ENCODE peak calls at places on chromosome 15, in nine cellular contexts. One of them, this sample, is unnamed.
A peak's percentile ranks its signal among the peaks of the same experiment; 100 is the strongest.

GRCh38 chr15:99343836-99344551 is 92.7 kb downstream of the LRRC28 start:
- DNase-seq in uterus: peak; percentile 28
- DNase-seq in fibroblast of villous mesenchyme: no peak
- DNase-seq in A549: peak; percentile 35
- DNase-seq in Calu3: peak; percentile 18
- DNase-seq in dorsolateral prefrontal cortex: no peak
- DNase-seq in foreskin fibroblast: no peak
- DNase-seq in left ventricle myocardium inferior: peak; percentile 34
- DNase-seq in endodermal cell: peak; percentile 84
- DNase-seq in this sample: no peak

GRCh38 chr15:99614749-99615288 is 49.0 kb downstream of the MEF2A start:
- DNase-seq in Calu3: no peak
- DNase-seq in A549: no peak
- DNase-seq in fibroblast of villous mesenchyme: peak; percentile 31
- DNase-seq in left ventricle myocardium inferior: no peak
- DNase-seq in endodermal cell: no peak
- DNase-seq in uterus: no peak
- DNase-seq in dorsolateral prefrontal cortex: no peak
- DNase-seq in foreskin fibroblast: no peak
- DNase-seq in this sample: no peak

GRCh38 chr15:39539466-39539865 is 41.4 kb upstream of the THBS1 start:
- DNase-seq in Calu3: no peak
- DNase-seq in foreskin fibroblast: no peak
- DNase-seq in endodermal cell: no peak
- DNase-seq in dorsolateral prefrontal cortex: no peak
- DNase-seq in left ventricle myocardium inferior: no peak
- DNase-seq in fibroblast of villous mesenchyme: no peak
- DNase-seq in A549: no peak
- DNase-seq in uterus: no peak
- DNase-seq in this sample: no peak

GRCh38 chr15:70853270-70853854 is 595 bp downstream of the LARP6 start:
- DNase-seq in uterus: peak; percentile 49
- DNase-seq in left ventricle myocardium inferior: no peak
- DNase-seq in endodermal cell: peak; percentile 90
- DNase-seq in dorsolateral prefrontal cortex: no peak
- DNase-seq in Calu3: no peak
- DNase-seq in foreskin fibroblast: peak; percentile 60
- DNase-seq in A549: no peak
- DNase-seq in fibroblast of villous mesenchyme: peak; percentile 71
- DNase-seq in this sample: peak; percentile 39

GRCh38 chr15:66698318-66698961 is 3.6 kb upstream of the SMAD6 start:
- DNase-seq in foreskin fibroblast: peak; percentile 66
- DNase-seq in Calu3: peak; percentile 80
- DNase-seq in A549: peak; percentile 88
- DNase-seq in uterus: peak; percentile 53
- DNase-seq in left ventricle myocardium inferior: peak; percentile 66
- DNase-seq in endodermal cell: peak; percentile 94
- DNase-seq in fibroblast of villous mesenchyme: peak; percentile 72
- DNase-seq in dorsolateral prefrontal cortex: no peak
- DNase-seq in this sample: peak; percentile 50

GRCh38 chr15:88863412-88863811 is 31.9 kb downstream of the HAPLN3 start:
- DNase-seq in left ventricle myocardium inferior: no peak
- DNase-seq in A549: no peak
- DNase-seq in endodermal cell: no peak
- DNase-seq in uterus: no peak
- DNase-seq in foreskin fibroblast: no peak
- DNase-seq in dorsolateral prefrontal cortex: no peak
- DNase-seq in Calu3: no peak
- DNase-seq in fibroblast of villous mesenchyme: no peak
- DNase-seq in this sample: no peak

GRCh38 chr15:42072141-42072685 is 22.1 kb downstream of the PLA2G4D start:
- DNase-seq in dorsolateral prefrontal cortex: no peak
- DNase-seq in Calu3: no peak
- DNase-seq in fibroblast of villous mesenchyme: no peak
- DNase-seq in left ventricle myocardium inferior: no peak
- DNase-seq in endodermal cell: no peak
- DNase-seq in A549: no peak
- DNase-seq in uterus: no peak
- DNase-seq in foreskin fibroblast: no peak
- DNase-seq in this sample: no peak

GRCh38 chr15:66849393-66849745 is 147.3 kb downstream of the SMAD6 start:
- DNase-seq in endodermal cell: peak; percentile 39
- DNase-seq in fibroblast of villous mesenchyme: no peak
- DNase-seq in Calu3: no peak
- DNase-seq in dorsolateral prefrontal cortex: no peak
- DNase-seq in uterus: no peak
- DNase-seq in foreskin fibroblast: no peak
- DNase-seq in A549: no peak
- DNase-seq in left ventricle myocardium inferior: no peak
- DNase-seq in this sample: peak; percentile 8

GRCh38 chr15:66829551-66830131 is 127.6 kb downstream of the SMAD6 start:
- DNase-seq in uterus: no peak
- DNase-seq in endodermal cell: no peak
- DNase-seq in foreskin fibroblast: no peak
- DNase-seq in dorsolateral prefrontal cortex: no peak
- DNase-seq in Calu3: no peak
- DNase-seq in left ventricle myocardium inferior: no peak
- DNase-seq in fibroblast of villous mesenchyme: peak; percentile 53
- DNase-seq in A549: no peak
- DNase-seq in this sample: no peak

GRCh38 chr15:90659481-90659880 is 57.7 kb upstream of the BLM start:
- DNase-seq in uterus: no peak
- DNase-seq in left ventricle myocardium inferior: no peak
- DNase-seq in foreskin fibroblast: no peak
- DNase-seq in dorsolateral prefrontal cortex: no peak
- DNase-seq in endodermal cell: no peak
- DNase-seq in A549: no peak
- DNase-seq in fibroblast of villous mesenchyme: no peak
- DNase-seq in Calu3: no peak
- DNase-seq in this sample: no peak

GRCh38 chr15:25903024-25903581 is 40.0 kb upstream of the ATP10A start:
- DNase-seq in left ventricle myocardium inferior: no peak
- DNase-seq in Calu3: no peak
- DNase-seq in dorsolateral prefrontal cortex: no peak
- DNase-seq in fibroblast of villous mesenchyme: no peak
- DNase-seq in A549: no peak
- DNase-seq in foreskin fibroblast: no peak
- DNase-seq in endodermal cell: peak; percentile 59
- DNase-seq in uterus: no peak
- DNase-seq in this sample: no peak

GRCh38 chr15:68213991-68214837 is 9.1 kb upstream of the CALML4 start:
- DNase-seq in uterus: no peak
- DNase-seq in A549: no peak
- DNase-seq in Calu3: no peak
- DNase-seq in foreskin fibroblast: no peak
- DNase-seq in left ventricle myocardium inferior: peak; percentile 1
- DNase-seq in endodermal cell: peak; percentile 37
- DNase-seq in fibroblast of villous mesenchyme: no peak
- DNase-seq in dorsolateral prefrontal cortex: peak; percentile 11
- DNase-seq in this sample: no peak

GRCh38 chr15:56817266-56817665 is 84.0 kb upstream of the ZNF280D start:
- DNase-seq in A549: peak; percentile 23
- DNase-seq in dorsolateral prefrontal cortex: no peak
- DNase-seq in left ventricle myocardium inferior: no peak
- DNase-seq in fibroblast of villous mesenchyme: no peak
- DNase-seq in uterus: no peak
- DNase-seq in Calu3: no peak
- DNase-seq in foreskin fibroblast: peak; percentile 46
- DNase-seq in endodermal cell: no peak
- DNase-seq in this sample: no peak

GRCh38 chr15:57769266-57769665 is 62.8 kb downstream of the POLR2M start:
- DNase-seq in endodermal cell: no peak
- DNase-seq in uterus: peak; percentile 70
- DNase-seq in Calu3: no peak
- DNase-seq in fibroblast of villous mesenchyme: peak; percentile 36
- DNase-seq in left ventricle myocardium inferior: peak; percentile 81
- DNase-seq in foreskin fibroblast: peak; percentile 86
- DNase-seq in dorsolateral prefrontal cortex: no peak
- DNase-seq in A549: no peak
- DNase-seq in this sample: no peak

GRCh38 chr15:71182522-71182921 is 67.3 kb downstream of the THSD4 start:
- DNase-seq in endodermal cell: no peak
- DNase-seq in A549: no peak
- DNase-seq in uterus: no peak
- DNase-seq in Calu3: no peak
- DNase-seq in left ventricle myocardium inferior: no peak
- DNase-seq in fibroblast of villous mesenchyme: no peak
- DNase-seq in foreskin fibroblast: no peak
- DNase-seq in dorsolateral prefrontal cortex: no peak
- DNase-seq in this sample: no peak

GRCh38 chr15:66097151-66098018 is 156.2 kb downstream of the MEGF11 start:
- DNase-seq in fibroblast of villous mesenchyme: no peak
- DNase-seq in uterus: no peak
- DNase-seq in Calu3: no peak
- DNase-seq in endodermal cell: no peak
- DNase-seq in A549: no peak
- DNase-seq in dorsolateral prefrontal cortex: peak; percentile 84
- DNase-seq in foreskin fibroblast: no peak
- DNase-seq in left ventricle myocardium inferior: no peak
- DNase-seq in this sample: no peak

GRCh38 chr15:31280037-31280830 is 46.4 kb upstream of the KLF13 start:
- DNase-seq in Calu3: no peak
- DNase-seq in A549: no peak
- DNase-seq in endodermal cell: peak; percentile 35
- DNase-seq in foreskin fibroblast: no peak
- DNase-seq in left ventricle myocardium inferior: no peak
- DNase-seq in fibroblast of villous mesenchyme: no peak
- DNase-seq in uterus: no peak
- DNase-seq in dorsolateral prefrontal cortex: peak; percentile 92
- DNase-seq in this sample: peak; percentile 6

GRCh38 chr15:59892995-59893394 is 111.1 kb upstream of the FOXB1 start:
- DNase-seq in uterus: no peak
- DNase-seq in Calu3: peak; percentile 32
- DNase-seq in left ventricle myocardium inferior: no peak
- DNase-seq in dorsolateral prefrontal cortex: no peak
- DNase-seq in foreskin fibroblast: no peak
- DNase-seq in fibroblast of villous mesenchyme: peak; percentile 4
- DNase-seq in endodermal cell: peak; percentile 73
- DNase-seq in A549: no peak
- DNase-seq in this sample: peak; percentile 37

GRCh38 chr15:99006904-99007495 is 592 bp downstream of the PGPEP1L start:
- DNase-seq in dorsolateral prefrontal cortex: no peak
- DNase-seq in left ventricle myocardium inferior: no peak
- DNase-seq in uterus: no peak
- DNase-seq in A549: no peak
- DNase-seq in foreskin fibroblast: no peak
- DNase-seq in fibroblast of villous mesenchyme: no peak
- DNase-seq in endodermal cell: no peak
- DNase-seq in Calu3: no peak
- DNase-seq in this sample: no peak

GRCh38 chr15:29778382-29778781 is 43.9 kb downstream of the TJP1 start:
- DNase-seq in left ventricle myocardium inferior: no peak
- DNase-seq in uterus: no peak
- DNase-seq in fibroblast of villous mesenchyme: no peak
- DNase-seq in dorsolateral prefrontal cortex: no peak
- DNase-seq in A549: no peak
- DNase-seq in foreskin fibroblast: no peak
- DNase-seq in Calu3: no peak
- DNase-seq in endodermal cell: no peak
- DNase-seq in this sample: no peak
- TF ChIP-seq CTCF in left ventricle myocardium inferior: no peak
- TF ChIP-seq CTCF in uterus: no peak
- TF ChIP-seq CTCF in fibroblast of villous mesenchyme: no peak
- TF ChIP-seq CTCF in dorsolateral prefrontal cortex: no peak
- TF ChIP-seq CTCF in A549: no peak
- TF ChIP-seq CTCF in foreskin fibroblast: no peak
- TF ChIP-seq CTCF in Calu3: no peak
- TF ChIP-seq CTCF in endodermal cell: no peak
- TF ChIP-seq CTCF in this sample: no peak

GRCh38 chr15:63121382-63122001 is at the start of gene LACTB:
- DNase-seq in dorsolateral prefrontal cortex: peak; percentile 87
- DNase-seq in A549: peak; percentile 94
- DNase-seq in left ventricle myocardium inferior: peak; percentile 89
- DNase-seq in Calu3: peak; percentile 88
- DNase-seq in fibroblast of villous mesenchyme: peak; percentile 92
- DNase-seq in foreskin fibroblast: peak; percentile 89
- DNase-seq in uterus: peak; percentile 86
- DNase-seq in endodermal cell: peak; percentile 96
- DNase-seq in this sample: peak; percentile 71

GRCh38 chr15:63118854-63119253 is 2.8 kb upstream of the LACTB start:
- DNase-seq in Calu3: no peak
- DNase-seq in dorsolateral prefrontal cortex: no peak
- DNase-seq in fibroblast of villous mesenchyme: no peak
- DNase-seq in A549: no peak
- DNase-seq in foreskin fibroblast: no peak
- DNase-seq in endodermal cell: no peak
- DNase-seq in left ventricle myocardium inferior: no peak
- DNase-seq in uterus: no peak
- DNase-seq in this sample: no peak

GRCh38 chr15:63124506-63124905 is 2.8 kb downstream of the LACTB start:
- DNase-seq in left ventricle myocardium inferior: no peak
- DNase-seq in uterus: no peak
- DNase-seq in foreskin fibroblast: no peak
- DNase-seq in fibroblast of villous mesenchyme: no peak
- DNase-seq in A549: no peak
- DNase-seq in Calu3: no peak
- DNase-seq in dorsolateral prefrontal cortex: no peak
- DNase-seq in endodermal cell: no peak
- DNase-seq in this sample: no peak

GRCh38 chr15:63126726-63127125 is 5.1 kb downstream of the LACTB start:
- DNase-seq in foreskin fibroblast: no peak
- DNase-seq in fibroblast of villous mesenchyme: no peak
- DNase-seq in uterus: no peak
- DNase-seq in endodermal cell: no peak
- DNase-seq in dorsolateral prefrontal cortex: no peak
- DNase-seq in Calu3: no peak
- DNase-seq in left ventricle myocardium inferior: no peak
- DNase-seq in A549: no peak
- DNase-seq in this sample: no peak

GRCh38 chr15:63122002-63122893 is 587 bp downstream of the LACTB start:
- DNase-seq in Calu3: peak; percentile 78
- DNase-seq in endodermal cell: peak; percentile 99
- DNase-seq in dorsolateral prefrontal cortex: peak; percentile 63
- DNase-seq in A549: peak; percentile 90
- DNase-seq in fibroblast of villous mesenchyme: peak; percentile 87
- DNase-seq in uterus: peak; percentile 85
- DNase-seq in foreskin fibroblast: peak; percentile 58
- DNase-seq in left ventricle myocardium inferior: peak; percentile 80
- DNase-seq in this sample: peak; percentile 82
- TF ChIP-seq CTCF in Calu3: no peak
- TF ChIP-seq CTCF in endodermal cell: peak; percentile 67
- TF ChIP-seq CTCF in dorsolateral prefrontal cortex: no peak
- TF ChIP-seq CTCF in A549: no peak
- TF ChIP-seq CTCF in fibroblast of villous mesenchyme: peak; percentile 22
- TF ChIP-seq CTCF in uterus: no peak
- TF ChIP-seq CTCF in foreskin fibroblast: no peak
- TF ChIP-seq CTCF in left ventricle myocardium inferior: peak; percentile 45
- TF ChIP-seq CTCF in this sample: peak; percentile 50

GRCh38 chr15:94412979-94413741 is 181.8 kb downstream of the MCTP2 start:
- DNase-seq in A549: peak; percentile 29
- DNase-seq in uterus: no peak
- DNase-seq in fibroblast of villous mesenchyme: peak; percentile 53
- DNase-seq in Calu3: no peak
- DNase-seq in left ventricle myocardium inferior: no peak
- DNase-seq in foreskin fibroblast: no peak
- DNase-seq in endodermal cell: no peak
- DNase-seq in dorsolateral prefrontal cortex: no peak
- DNase-seq in this sample: no peak
- TF ChIP-seq CTCF in A549: peak; percentile 45
- TF ChIP-seq CTCF in uterus: peak; percentile 36
- TF ChIP-seq CTCF in fibroblast of villous mesenchyme: peak; percentile 47
- TF ChIP-seq CTCF in Calu3: peak; percentile 34
- TF ChIP-seq CTCF in left ventricle myocardium inferior: peak; percentile 56
- TF ChIP-seq CTCF in foreskin fibroblast: peak; percentile 10
- TF ChIP-seq CTCF in endodermal cell: peak; percentile 86
- TF ChIP-seq CTCF in dorsolateral prefrontal cortex: peak; percentile 11
- TF ChIP-seq CTCF in this sample: peak; percentile 72

GRCh38 chr15:58770519-58770856 is 614 bp upstream of the MINDY2 start:
- DNase-seq in A549: no peak
- DNase-seq in fibroblast of villous mesenchyme: peak; percentile 85
- DNase-seq in uterus: no peak
- DNase-seq in dorsolateral prefrontal cortex: no peak
- DNase-seq in foreskin fibroblast: peak; percentile 72
- DNase-seq in endodermal cell: no peak
- DNase-seq in Calu3: no peak
- DNase-seq in left ventricle myocardium inferior: no peak
- DNase-seq in this sample: no peak
- TF ChIP-seq CTCF in A549: no peak
- TF ChIP-seq CTCF in fibroblast of villous mesenchyme: no peak
- TF ChIP-seq CTCF in uterus: no peak
- TF ChIP-seq CTCF in dorsolateral prefrontal cortex: no peak
- TF ChIP-seq CTCF in foreskin fibroblast: no peak
- TF ChIP-seq CTCF in endodermal cell: peak; percentile 40
- TF ChIP-seq CTCF in Calu3: no peak
- TF ChIP-seq CTCF in left ventricle myocardium inferior: no peak
- TF ChIP-seq CTCF in this sample: no peak